ENCODE peak calls at places on chromosomes 5 and 9, in nine cellular contexts. One of them, this sample, is unnamed.
A peak's percentile ranks its signal among the peaks of the same experiment; 100 is the strongest.

GRCh38 chr5:89471115-89471514 is 588.1 kb upstream of the MEF2C start:
- DNase-seq in cardiac muscle cell: no peak
- DNase-seq in HCT116: no peak
- DNase-seq in astrocyte: no peak
- DNase-seq in ovary: no peak
- DNase-seq in AG04450: no peak
- DNase-seq in transverse colon: no peak
- DNase-seq in tibial artery: no peak
- DNase-seq in GM12878: no peak
- DNase-seq in this sample: no peak

GRCh38 chr5:145237843-145238242 is 597.3 kb downstream of the PRELID2 start:
- DNase-seq in transverse colon: peak; percentile 22
- DNase-seq in GM12878: no peak
- DNase-seq in cardiac muscle cell: peak; percentile 81
- DNase-seq in ovary: no peak
- DNase-seq in AG04450: no peak
- DNase-seq in HCT116: peak; percentile 69
- DNase-seq in astrocyte: peak; percentile 8
- DNase-seq in tibial artery: no peak
- DNase-seq in this sample: peak; percentile 18

GRCh38 chr5:106739127-106739526 is 931.6 kb downstream of the EFNA5 start:
- DNase-seq in AG04450: no peak
- DNase-seq in transverse colon: no peak
- DNase-seq in astrocyte: no peak
- DNase-seq in tibial artery: no peak
- DNase-seq in cardiac muscle cell: no peak
- DNase-seq in ovary: no peak
- DNase-seq in GM12878: no peak
- DNase-seq in HCT116: no peak
- DNase-seq in this sample: no peak

GRCh38 chr5:158384535-158385421 is 525.8 kb upstream of the CLINT1 start:
- DNase-seq in tibial artery: peak; percentile 26
- DNase-seq in transverse colon: no peak
- DNase-seq in ovary: no peak
- DNase-seq in HCT116: peak; percentile 19
- DNase-seq in astrocyte: peak; percentile 98
- DNase-seq in AG04450: peak; percentile 75
- DNase-seq in cardiac muscle cell: peak; percentile 88
- DNase-seq in GM12878: no peak
- DNase-seq in this sample: peak; percentile 96

GRCh38 chr5:146426305-146426704 is 20.8 kb upstream of the TCERG1 start:
- DNase-seq in ovary: no peak
- DNase-seq in cardiac muscle cell: no peak
- DNase-seq in transverse colon: no peak
- DNase-seq in GM12878: no peak
- DNase-seq in astrocyte: no peak
- DNase-seq in HCT116: no peak
- DNase-seq in tibial artery: no peak
- DNase-seq in AG04450: no peak
- DNase-seq in this sample: no peak

GRCh38 chr5:97854871-97855762 is 672.1 kb upstream of the RIOK2 start:
- DNase-seq in AG04450: peak; percentile 45
- DNase-seq in cardiac muscle cell: peak; percentile 95
- DNase-seq in HCT116: no peak
- DNase-seq in transverse colon: no peak
- DNase-seq in GM12878: no peak
- DNase-seq in tibial artery: no peak
- DNase-seq in ovary: no peak
- DNase-seq in astrocyte: peak; percentile 63
- DNase-seq in this sample: peak; percentile 14

GRCh38 chr9:129981180-129981907 is 61.6 kb downstream of the FNBP1 start:
- DNase-seq in ovary: no peak
- DNase-seq in AG04450: no peak
- DNase-seq in tibial artery: peak; percentile 59
- DNase-seq in GM12878: no peak
- DNase-seq in astrocyte: peak; percentile 58
- DNase-seq in cardiac muscle cell: peak; percentile 78
- DNase-seq in HCT116: no peak
- DNase-seq in transverse colon: peak; percentile 39
- DNase-seq in this sample: no peak

GRCh38 chr5:98999631-99000030 is 70.8 kb upstream of the CHD1 start:
- DNase-seq in GM12878: no peak
- DNase-seq in astrocyte: no peak
- DNase-seq in ovary: no peak
- DNase-seq in tibial artery: no peak
- DNase-seq in AG04450: no peak
- DNase-seq in cardiac muscle cell: peak; percentile 9
- DNase-seq in HCT116: no peak
- DNase-seq in transverse colon: no peak
- DNase-seq in this sample: no peak

GRCh38 chr5:140039561-140039960 is 3.5 kb downstream of the NRG2 start:
- DNase-seq in transverse colon: peak; percentile 15
- DNase-seq in cardiac muscle cell: peak; percentile 15
- DNase-seq in astrocyte: no peak
- DNase-seq in HCT116: no peak
- DNase-seq in GM12878: peak; percentile 37
- DNase-seq in ovary: no peak
- DNase-seq in AG04450: no peak
- DNase-seq in tibial artery: peak; percentile 37
- DNase-seq in this sample: no peak

GRCh38 chr5:147689436-147689835 is 93.1 kb downstream of the JAKMIP2 start:
- DNase-seq in astrocyte: peak; percentile 17
- DNase-seq in ovary: no peak
- DNase-seq in GM12878: no peak
- DNase-seq in cardiac muscle cell: no peak
- DNase-seq in transverse colon: no peak
- DNase-seq in HCT116: no peak
- DNase-seq in tibial artery: no peak
- DNase-seq in AG04450: no peak
- DNase-seq in this sample: no peak

GRCh38 chr5:125719681-125720676 is 703.2 kb upstream of the GRAMD2B start:
- DNase-seq in transverse colon: no peak
- DNase-seq in GM12878: no peak
- DNase-seq in astrocyte: peak; percentile 39
- DNase-seq in HCT116: no peak
- DNase-seq in tibial artery: no peak
- DNase-seq in AG04450: no peak
- DNase-seq in ovary: no peak
- DNase-seq in cardiac muscle cell: no peak
- DNase-seq in this sample: no peak

GRCh38 chr5:55899344-55899743 is 48.2 kb downstream of the IL31RA start:
- DNase-seq in GM12878: no peak
- DNase-seq in astrocyte: peak; percentile 46
- DNase-seq in cardiac muscle cell: peak; percentile 43
- DNase-seq in ovary: no peak
- DNase-seq in AG04450: no peak
- DNase-seq in tibial artery: no peak
- DNase-seq in transverse colon: no peak
- DNase-seq in HCT116: no peak
- DNase-seq in this sample: no peak

GRCh38 chr9:109447329-109448076 is 50.6 kb downstream of the PTPN3 start:
- DNase-seq in GM12878: no peak
- DNase-seq in AG04450: no peak
- DNase-seq in transverse colon: no peak
- DNase-seq in ovary: no peak
- DNase-seq in cardiac muscle cell: no peak
- DNase-seq in astrocyte: no peak
- DNase-seq in tibial artery: no peak
- DNase-seq in HCT116: no peak
- DNase-seq in this sample: no peak

GRCh38 chr9:98287383-98287782 is 31.9 kb upstream of the TBC1D2 start:
- DNase-seq in GM12878: no peak
- DNase-seq in transverse colon: no peak
- DNase-seq in ovary: no peak
- DNase-seq in cardiac muscle cell: no peak
- DNase-seq in astrocyte: no peak
- DNase-seq in AG04450: no peak
- DNase-seq in tibial artery: no peak
- DNase-seq in HCT116: no peak
- DNase-seq in this sample: no peak

GRCh38 chr5:133113331-133114061 is 61.7 kb downstream of the HSPA4 start:
- DNase-seq in transverse colon: no peak
- DNase-seq in GM12878: no peak
- DNase-seq in AG04450: peak; percentile 16
- DNase-seq in cardiac muscle cell: peak; percentile 54
- DNase-seq in tibial artery: no peak
- DNase-seq in HCT116: no peak
- DNase-seq in ovary: no peak
- DNase-seq in astrocyte: peak; percentile 78
- DNase-seq in this sample: peak; percentile 34

GRCh38 chr5:75335952-75336624 is 932 bp upstream of the HMGCR start:
- DNase-seq in ovary: no peak
- DNase-seq in HCT116: peak; percentile 73
- DNase-seq in tibial artery: no peak
- DNase-seq in cardiac muscle cell: peak; percentile 89
- DNase-seq in AG04450: peak; percentile 50
- DNase-seq in astrocyte: peak; percentile 83
- DNase-seq in transverse colon: peak; percentile 59
- DNase-seq in GM12878: peak; percentile 32
- DNase-seq in this sample: peak; percentile 52

GRCh38 chr5:176810687-176811501 is 535 bp downstream of the UNC5A start:
- DNase-seq in astrocyte: peak; percentile 10
- DNase-seq in AG04450: no peak
- DNase-seq in GM12878: no peak
- DNase-seq in cardiac muscle cell: peak; percentile 24
- DNase-seq in transverse colon: no peak
- DNase-seq in ovary: no peak
- DNase-seq in tibial artery: no peak
- DNase-seq in HCT116: no peak
- DNase-seq in this sample: no peak

GRCh38 chr5:176812269-176813259 is 2.2 kb downstream of the UNC5A start:
- DNase-seq in HCT116: no peak
- DNase-seq in ovary: no peak
- DNase-seq in tibial artery: no peak
- DNase-seq in astrocyte: no peak
- DNase-seq in AG04450: no peak
- DNase-seq in cardiac muscle cell: peak; percentile 49
- DNase-seq in transverse colon: no peak
- DNase-seq in GM12878: no peak
- DNase-seq in this sample: no peak

GRCh38 chr5:176809544-176810083 is 745 bp upstream of the UNC5A start:
- DNase-seq in transverse colon: no peak
- DNase-seq in cardiac muscle cell: no peak
- DNase-seq in ovary: no peak
- DNase-seq in GM12878: no peak
- DNase-seq in tibial artery: no peak
- DNase-seq in astrocyte: no peak
- DNase-seq in AG04450: no peak
- DNase-seq in HCT116: no peak
- DNase-seq in this sample: no peak

GRCh38 chr5:176813587-176814312 is 3.4 kb downstream of the UNC5A start:
- DNase-seq in cardiac muscle cell: no peak
- DNase-seq in tibial artery: no peak
- DNase-seq in GM12878: no peak
- DNase-seq in HCT116: no peak
- DNase-seq in AG04450: no peak
- DNase-seq in astrocyte: no peak
- DNase-seq in ovary: no peak
- DNase-seq in transverse colon: no peak
- DNase-seq in this sample: no peak

GRCh38 chr5:176810084-176810597 is at the start of gene UNC5A:
- DNase-seq in cardiac muscle cell: peak; percentile 59
- DNase-seq in AG04450: no peak
- DNase-seq in ovary: peak; percentile 40
- DNase-seq in GM12878: no peak
- DNase-seq in tibial artery: no peak
- DNase-seq in transverse colon: peak; percentile 18
- DNase-seq in HCT116: peak; percentile 63
- DNase-seq in astrocyte: peak; percentile 31
- DNase-seq in this sample: no peak
- H3K4me3 ChIP-seq in cardiac muscle cell: peak within 1 kb of the TSS; percentile 60
- H3K4me3 ChIP-seq in AG04450: peak within 1 kb of the TSS; percentile 17
- H3K4me3 ChIP-seq in ovary: peak within 1 kb of the TSS; percentile 12
- H3K4me3 ChIP-seq in GM12878: no peak within 1 kb of the TSS
- H3K4me3 ChIP-seq in tibial artery: peak within 1 kb of the TSS; percentile 38
- H3K4me3 ChIP-seq in transverse colon: no peak within 1 kb of the TSS
- H3K4me3 ChIP-seq in HCT116: peak within 1 kb of the TSS; percentile 68
- H3K4me3 ChIP-seq in astrocyte: peak within 1 kb of the TSS; percentile 28
- H3K4me3 ChIP-seq in this sample: peak within 1 kb of the TSS; percentile 43

GRCh38 chr5:115098041-115098702 is 71.5 kb downstream of the TRIM36 start:
- DNase-seq in HCT116: peak; percentile 42
- DNase-seq in GM12878: peak; percentile 7
- DNase-seq in transverse colon: peak; percentile 23
- DNase-seq in cardiac muscle cell: peak; percentile 67
- DNase-seq in AG04450: peak; percentile 18
- DNase-seq in astrocyte: peak; percentile 29
- DNase-seq in tibial artery: no peak
- DNase-seq in ovary: no peak
- DNase-seq in this sample: no peak
- TF ChIP-seq CTCF in HCT116: peak; percentile 91
- TF ChIP-seq CTCF in GM12878: peak; percentile 85
- TF ChIP-seq CTCF in transverse colon: peak; percentile 69
- TF ChIP-seq CTCF in cardiac muscle cell: peak; percentile 75
- TF ChIP-seq CTCF in AG04450: peak; percentile 85
- TF ChIP-seq CTCF in astrocyte: peak; percentile 82
- TF ChIP-seq CTCF in tibial artery: peak; percentile 69
- TF ChIP-seq CTCF in ovary: no peak
- TF ChIP-seq CTCF in this sample: peak; percentile 87

DNA sequence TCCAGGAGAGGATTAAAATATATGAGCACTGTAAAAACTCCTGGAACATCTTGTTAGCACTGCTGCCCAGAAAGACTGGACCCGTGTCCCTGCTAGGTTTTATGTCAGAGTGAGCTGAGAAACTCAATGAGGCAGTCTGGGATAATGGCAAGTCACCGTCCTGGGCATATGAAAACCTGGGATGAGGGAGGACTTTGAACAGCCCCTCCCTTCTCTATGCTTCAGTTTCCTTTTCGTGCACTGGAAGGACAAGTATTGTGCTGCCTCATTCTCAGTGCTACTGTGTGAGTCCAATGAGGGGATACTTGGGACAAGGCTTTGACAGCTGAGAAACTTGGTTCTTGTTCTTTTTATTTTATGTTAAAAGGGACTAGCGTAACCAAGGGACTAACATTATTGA is 143.0 kb upstream of the SHB start:
- DNase-seq in cardiac muscle cell: no peak
- DNase-seq in astrocyte: no peak
- DNase-seq in tibial artery: no peak
- DNase-seq in AG04450: no peak
- DNase-seq in transverse colon: peak; percentile 16
- DNase-seq in ovary: no peak
- DNase-seq in GM12878: no peak
- DNase-seq in HCT116: no peak
- DNase-seq in this sample: no peak
- H3K27me3 ChIP-seq in cardiac muscle cell: peaks cover 11% of the 10 kb centered on the region
- H3K27me3 ChIP-seq in astrocyte: peaks cover 13% of the 10 kb centered on the region
- H3K27me3 ChIP-seq in tibial artery: peaks cover 6% of the 10 kb centered on the region
- H3K27me3 ChIP-seq in AG04450: peaks cover 25% of the 10 kb centered on the region
- H3K27me3 ChIP-seq in transverse colon: no peaks in the 10 kb centered on the region
- H3K27me3 ChIP-seq in ovary: no peaks in the 10 kb centered on the region
- H3K27me3 ChIP-seq in GM12878: no peaks in the 10 kb centered on the region
- H3K27me3 ChIP-seq in HCT116: no peaks in the 10 kb centered on the region
- H3K27me3 ChIP-seq in this sample: no peaks in the 10 kb centered on the region

DNA sequence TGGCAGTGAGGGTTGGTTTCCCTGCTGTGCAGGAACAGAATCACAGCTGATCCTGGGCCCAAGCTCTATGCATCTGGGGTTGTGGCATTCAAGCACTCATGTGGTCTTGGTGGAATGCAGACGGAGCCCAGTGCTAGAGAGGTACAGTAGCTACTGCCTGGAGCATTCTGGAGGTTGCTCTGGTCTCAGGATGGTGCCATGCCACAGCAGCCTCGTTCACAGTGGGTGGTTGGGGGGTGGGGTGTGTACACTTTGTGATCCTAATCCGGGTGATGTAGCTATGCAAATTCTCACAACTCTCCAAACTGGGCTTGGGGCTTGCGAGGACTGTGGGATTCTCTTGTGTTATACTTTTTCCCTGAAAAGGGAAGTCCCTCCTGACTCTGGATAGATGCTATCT is 45.2 kb downstream of the FGD3 start:
- DNase-seq in transverse colon: no peak
- DNase-seq in GM12878: no peak
- DNase-seq in cardiac muscle cell: no peak
- DNase-seq in AG04450: no peak
- DNase-seq in ovary: no peak
- DNase-seq in HCT116: no peak
- DNase-seq in tibial artery: no peak
- DNase-seq in astrocyte: no peak
- DNase-seq in this sample: no peak
- H3K4me3 ChIP-seq in transverse colon: no peak overlapping the region
- H3K4me3 ChIP-seq in GM12878: no peak overlapping the region
- H3K4me3 ChIP-seq in cardiac muscle cell: no peak overlapping the region
- H3K4me3 ChIP-seq in AG04450: no peak overlapping the region
- H3K4me3 ChIP-seq in ovary: no peak overlapping the region
- H3K4me3 ChIP-seq in HCT116: no peak overlapping the region
- H3K4me3 ChIP-seq in tibial artery: no peak overlapping the region
- H3K4me3 ChIP-seq in astrocyte: no peak overlapping the region
- H3K4me3 ChIP-seq in this sample: no peak overlapping the region

This sample was measured in kidney epithelial cell.